ENCODE peak calls at places on chromosomes 3 and 15, in eight cellular contexts. Y is SK-N-SH, P is HCT116, O is esophagus muscularis mucosa, Q is K562, S is GM23338, J is spleen, E is stomach. B is an unnamed sample. For H3K4me1, the result is how much of the 10 kb centered on the place peaks cover.

GRCh38 chr15:60804986-60805949 is 326.3 kb upstream of the ICE2 start:
- DNase-seq in S (peak), Q (no peak), E (no peak), J (no peak), P (no peak), O (peak), Y (no peak), B (no peak)

GRCh38 chr15:100879046-100879445 is 585 bp upstream of the ALDH1A3 start:
- DNase-seq in Y (peak), O (no peak), Q (no peak), P (no peak), S (peak), E (no peak), J (no peak), B (no peak)

GRCh38 chr3:188264231-188265213 is 110.6 kb downstream of the LPP start:
- DNase-seq in P (no peak), Y (no peak), E (no peak), S (no peak), O (no peak), J (no peak), Q (no peak), B (no peak)

GRCh38 chr3:185655426-185656320 is 69.6 kb downstream of the SENP2 start:
- DNase-seq in P (no peak), Y (no peak), O (peak), J (no peak), S (no peak), Q (no peak), E (no peak), B (peak)

GRCh38 chr3:187743195-187744141 is 1.8 kb downstream of the BCL6 start:
- DNase-seq in J (peak), Q (peak), Y (no peak), E (peak), O (peak), P (no peak), S (peak), B (peak)

GRCh38 chr3:49199244-49199899 is 28.0 kb downstream of the KLHDC8B start:
- DNase-seq in J (peak), E (peak), S (peak), O (no peak), P (no peak), Q (no peak), Y (peak), B (peak)

GRCh38 chr15:94206463-94207167 is 24.7 kb upstream of the MCTP2 start:
- DNase-seq in P (no peak), Y (no peak), O (no peak), E (no peak), Q (no peak), J (no peak), S (no peak), B (peak)

GRCh38 chr3:152060701-152061100 is 187.3 kb downstream of the SUCNR1 start:
- DNase-seq in P (no peak), Q (no peak), Y (no peak), J (no peak), S (peak), O (no peak), E (no peak), B (no peak)

GRCh38 chr3:27721717-27722564 is at the start of gene EOMES:
- DNase-seq in O (no peak), E (peak), Q (no peak), J (peak), P (peak), Y (peak), S (peak), B (peak)

GRCh38 chr15:72521682-72522081 is 47.6 kb downstream of the ARIH1 start:
- DNase-seq in S (no peak), Y (no peak), J (no peak), O (no peak), Q (no peak), E (no peak), P (no peak), B (no peak)

GRCh38 chr15:45991863-45992262 is 357.0 kb downstream of the SQOR start:
- DNase-seq in P (no peak), O (no peak), J (no peak), E (no peak), S (no peak), Q (no peak), Y (no peak), B (no peak)

GRCh38 chr3:156483961-156484787 is 70.7 kb downstream of the SSR3 start:
- DNase-seq in Y (no peak), S (no peak), Q (no peak), O (no peak), E (no peak), P (peak), J (no peak), B (no peak)

GRCh38 chr3:165503346-165503745 is 307.2 kb upstream of the SLITRK3 start:
- DNase-seq in J (no peak), P (no peak), Q (no peak), Y (no peak), S (no peak), E (no peak), O (no peak), B (no peak)

GRCh38 chr3:71998995-71999673 is 214.2 kb upstream of the PROK2 start:
- DNase-seq in O (no peak), P (no peak), Y (no peak), E (no peak), J (no peak), S (no peak), Q (no peak), B (no peak)

GRCh38 chr15:38088971-38089370 is 154.5 kb downstream of the TMCO5A start:
- DNase-seq in Y (no peak), P (no peak), Q (no peak), E (no peak), J (no peak), S (no peak), O (no peak), B (no peak)

GRCh38 chr3:117074833-117075232 is 365.3 kb downstream of the TUSC7 start:
- DNase-seq in P (no peak), E (no peak), Q (no peak), Y (no peak), O (no peak), S (no peak), J (no peak), B (no peak)

GRCh38 chr15:60526127-60526616 is 47.2 kb upstream of the ICE2 start:
- DNase-seq in S (no peak), J (no peak), Q (no peak), O (no peak), Y (peak), P (no peak), E (peak), B (no peak)

DNA sequence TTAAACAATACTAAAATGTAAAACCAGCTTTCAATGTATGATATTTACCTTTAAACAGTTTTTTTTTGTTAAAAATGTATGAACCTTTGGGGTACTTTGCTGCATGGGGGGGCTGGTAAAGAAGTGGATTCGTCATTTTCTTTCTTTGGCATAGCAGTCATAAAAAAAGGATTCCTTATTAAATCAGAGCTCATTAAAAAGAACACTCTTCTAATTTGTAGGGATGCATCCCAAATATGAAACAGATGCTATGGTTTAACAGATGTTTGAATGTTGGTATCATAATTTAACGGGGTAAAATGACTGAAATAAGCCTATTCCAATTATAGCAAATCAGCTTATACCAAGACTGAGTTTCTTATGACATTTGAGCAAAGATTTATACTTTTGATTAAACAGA is 234.4 kb downstream of the BBX start:
- DNase-seq in E (no peak), O (no peak), Q (no peak), J (no peak), Y (peak), P (no peak), S (no peak), B (no peak)
- TF ChIP-seq POLR2AphosphoS5 in E (no peak), O (no peak), Q (no peak), J (no peak), Y (no peak), P (no peak), S (no peak), B (no peak)

DNA sequence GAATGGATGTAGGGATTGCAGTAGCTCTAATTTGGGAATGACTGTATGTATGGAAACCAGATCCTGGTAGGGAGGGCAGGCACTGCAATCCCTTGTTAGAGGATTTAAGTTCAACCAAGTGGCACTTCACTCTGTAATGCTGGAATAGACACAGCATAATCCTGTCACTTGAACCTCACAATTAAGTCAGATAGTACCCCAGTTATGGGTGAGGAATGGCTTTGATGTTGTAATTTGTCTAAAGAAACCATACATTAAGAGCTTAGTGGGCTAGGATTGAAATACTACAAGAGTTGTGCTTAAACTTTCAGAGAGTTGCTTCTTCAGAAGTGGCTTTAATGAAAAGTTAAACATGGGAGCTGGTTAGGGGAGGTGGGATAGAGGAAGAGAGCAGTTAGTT is 9.3 kb downstream of the RAB7A start:
- DNase-seq in J (no peak), P (no peak), Y (no peak), E (no peak), Q (no peak), S (no peak), O (no peak), B (no peak)
- H3K4me1 ChIP-seq in J (half or more), P (under half), Y (under half), E (under half), Q (under half), S (under half), O (half or more), B (half or more)

DNA sequence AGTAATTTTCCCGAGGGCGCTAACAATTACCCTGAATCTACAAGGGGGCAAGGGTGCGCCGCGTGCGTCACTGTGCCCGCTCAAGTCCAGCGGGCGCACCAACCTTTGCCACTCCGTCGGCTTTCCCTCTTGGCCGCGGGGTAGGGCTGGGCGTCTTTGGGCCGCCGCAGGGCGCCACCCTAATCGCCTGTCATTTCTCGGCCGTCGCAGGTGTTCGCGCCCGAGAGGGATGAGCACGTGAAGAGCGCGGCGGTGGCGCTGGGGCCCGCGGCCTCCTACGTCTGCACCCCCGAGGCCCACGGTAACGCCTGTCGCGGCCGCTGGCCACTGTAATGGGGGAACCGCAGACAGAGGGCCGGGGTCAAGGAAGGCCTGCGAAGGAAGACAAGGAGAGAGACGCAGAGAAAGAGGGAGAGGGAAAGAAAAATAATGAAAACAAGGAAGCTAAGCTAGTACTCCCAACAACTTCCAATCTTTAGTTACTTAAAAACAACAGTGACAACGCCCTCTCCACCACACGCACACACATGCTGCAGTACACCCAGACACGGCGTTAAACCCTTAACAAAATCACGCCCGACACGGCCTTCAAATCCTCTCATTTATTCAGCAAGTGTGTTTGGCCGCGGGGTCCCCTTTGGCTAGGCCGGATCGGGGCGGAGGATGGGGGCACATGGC is 3.8 kb downstream of the SKOR1 start:
- DNase-seq in E (no peak), J (peak), O (no peak), P (no peak), Q (no peak), Y (no peak), S (peak), B (no peak)
- H3K4me3 ChIP-seq in E (peak), J (no peak), O (peak), P (no peak), Q (no peak), Y (no peak), S (peak), B (no peak)

DNA sequence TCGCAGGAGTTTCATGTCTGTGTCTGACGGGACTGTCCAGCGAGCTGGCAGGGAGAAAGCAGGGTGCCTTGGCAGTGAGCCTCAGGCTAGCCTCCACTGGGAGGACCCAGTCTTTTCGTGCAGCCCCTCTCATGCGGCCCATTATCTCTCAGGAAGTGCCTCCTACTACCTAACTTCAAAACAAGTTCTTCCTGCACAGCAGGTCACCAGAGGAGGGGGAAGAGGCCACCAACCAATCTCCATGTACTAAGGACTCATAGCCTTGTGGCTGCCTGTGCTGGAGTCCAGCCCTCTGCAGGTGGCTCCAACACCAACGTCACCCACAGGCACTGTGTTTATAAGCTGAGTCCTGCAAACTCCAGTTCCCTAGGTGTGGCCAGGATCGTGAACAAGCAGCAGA is 4.8 kb downstream of the VIPR1 start:
- DNase-seq in O (no peak), S (no peak), Y (no peak), P (no peak), Q (no peak), E (peak), J (peak), B (no peak)
- TF ChIP-seq POLR2AphosphoS5 in O (no peak), S (no peak), Y (no peak), P (no peak), Q (no peak), E (no peak), J (no peak), B (peak)

GRCh38 chr3:132843349-132843748 is 121.1 kb upstream of the NPHP3 start:
- DNase-seq in S (no peak), Q (no peak), J (no peak), P (no peak), E (no peak), O (no peak), Y (no peak), B (no peak)

GRCh38 chr3:132843851-132844565 is 121.8 kb upstream of the NPHP3 start:
- DNase-seq in Y (no peak), J (no peak), E (no peak), S (peak), O (no peak), Q (no peak), P (no peak), B (no peak)

GRCh38 chr3:132838477-132838876 is 116.3 kb upstream of the NPHP3 start:
- DNase-seq in O (peak), J (no peak), E (no peak), S (no peak), P (no peak), Y (no peak), Q (no peak), B (no peak)

GRCh38 chr3:132837615-132838014 is 115.4 kb upstream of the NPHP3 start:
- DNase-seq in P (no peak), J (no peak), O (no peak), Y (no peak), Q (no peak), E (no peak), S (peak), B (no peak)

DNA sequence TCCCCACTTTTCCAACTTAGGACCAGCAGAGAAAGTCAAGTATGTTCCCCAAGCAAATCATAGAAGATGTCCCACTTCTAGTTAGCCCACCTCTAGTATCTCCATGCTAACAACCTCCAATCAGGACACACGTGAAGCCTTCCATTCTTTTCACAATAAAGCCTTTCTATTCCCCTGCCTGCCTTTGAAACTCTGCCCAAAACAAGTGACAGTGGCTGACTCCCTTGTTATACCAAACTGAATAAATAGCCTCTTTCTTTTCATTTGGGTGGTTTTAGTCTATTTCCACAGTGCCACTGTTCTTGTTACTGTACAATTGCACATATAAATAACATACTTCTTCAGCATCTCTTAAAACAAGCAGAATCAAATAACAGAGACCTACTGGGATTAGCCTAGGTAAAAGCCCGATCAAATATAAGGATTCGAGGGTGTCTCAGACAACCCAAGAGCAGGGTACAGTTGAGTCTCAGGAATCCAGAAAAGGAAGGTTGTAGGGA is 118.0 kb upstream of the NPHP3 start:
- DNase-seq in P (no peak), Q (no peak), E (no peak), S (no peak), O (no peak), Y (no peak), J (no peak), B (no peak)
- H3K4me1 ChIP-seq in P (under half), Q (under half), E (under half), S (under half), O (under half), Y (under half), J (under half), B (under half)

GRCh38 chr3:51873253-51873766 is 2.1 kb downstream of the IQCF5 start:
- DNase-seq in O (peak), J (no peak), Q (no peak), P (no peak), S (no peak), Y (no peak), E (no peak), B (no peak)

GRCh38 chr3:51875501-51875900 is at the start of gene IQCF5:
- DNase-seq in S (no peak), P (no peak), J (no peak), Y (no peak), E (no peak), O (no peak), Q (no peak), B (no peak)

GRCh38 chr3:51874889-51875288 is 512 bp downstream of the IQCF5 start:
- DNase-seq in O (no peak), S (no peak), P (no peak), E (no peak), J (no peak), Q (peak), Y (no peak), B (no peak)

GRCh38 chr3:51874411-51874810 is 990 bp downstream of the IQCF5 start:
- DNase-seq in E (no peak), Y (no peak), P (no peak), O (peak), J (no peak), S (no peak), Q (no peak), B (no peak)

GRCh38 chr3:51873876-51874275 is 1.5 kb downstream of the IQCF5 start:
- DNase-seq in P (no peak), O (peak), E (no peak), J (no peak), S (no peak), Q (no peak), Y (no peak), B (peak)
- H3K4me3 ChIP-seq in P (no peak), O (no peak), E (no peak), J (no peak), S (no peak), Q (no peak), Y (no peak), B (no peak)

GRCh38 chr15:75177360-75178071 is 24.2 kb upstream of the C15orf39 start:
- DNase-seq in E (no peak), Y (peak), P (no peak), Q (no peak), J (no peak), O (no peak), S (no peak), B (no peak)

GRCh38 chr15:75178171-75178937 is 23.3 kb upstream of the C15orf39 start:
- DNase-seq in P (no peak), E (peak), Y (no peak), O (no peak), S (peak), Q (peak), J (peak), B (peak)

GRCh38 chr15:75174102-75174501 is 27.6 kb upstream of the C15orf39 start:
- DNase-seq in Q (no peak), Y (no peak), P (no peak), S (no peak), J (no peak), O (no peak), E (no peak), B (no peak)

GRCh38 chr15:75174736-75175135 is 26.9 kb upstream of the C15orf39 start:
- DNase-seq in E (no peak), P (no peak), Q (no peak), S (no peak), Y (no peak), J (no peak), O (no peak), B (no peak)

DNA sequence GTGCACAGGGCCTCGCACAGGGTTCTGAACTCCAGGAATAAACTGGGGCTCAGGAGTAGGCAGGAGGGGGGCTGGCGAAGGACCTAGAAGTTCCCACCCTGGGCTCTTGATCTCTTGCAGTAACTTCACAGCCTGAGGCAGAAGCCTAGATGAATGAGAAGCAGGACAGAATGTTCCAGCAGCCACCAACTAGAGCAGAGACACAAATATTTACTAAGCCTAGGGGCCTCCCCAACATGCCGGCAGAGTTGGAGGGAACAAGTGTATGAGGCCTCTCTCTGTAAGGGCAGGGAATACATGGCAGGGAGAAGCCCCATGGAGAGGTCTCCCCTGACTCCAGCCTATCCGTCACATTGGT is 25.3 kb upstream of the C15orf39 start:
- DNase-seq in S (no peak), O (no peak), Y (no peak), Q (no peak), J (no peak), E (peak), P (no peak), B (peak)
- TF ChIP-seq POLR2AphosphoS5 in S (no peak), O (no peak), Y (no peak), Q (no peak), J (no peak), E (no peak), P (no peak), B (no peak)

DNA sequence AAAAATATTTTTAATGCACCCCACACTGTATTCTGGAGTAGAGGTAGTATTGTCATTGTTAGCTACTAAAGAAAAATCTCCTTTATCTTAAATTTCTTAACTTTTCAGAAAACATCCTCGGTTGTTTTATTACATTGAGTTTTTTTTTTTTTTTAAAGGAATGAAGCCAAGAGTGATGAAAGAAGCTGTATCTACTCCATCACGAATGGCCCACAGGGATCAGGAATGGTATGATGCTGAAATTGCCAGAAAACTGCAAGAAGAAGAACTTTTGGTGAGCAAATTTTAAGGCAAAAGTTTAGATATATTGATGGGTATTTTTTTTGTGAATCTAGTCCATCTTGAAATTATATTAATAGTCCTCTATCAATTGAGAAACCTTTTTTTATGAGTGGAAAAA is 49.7 kb upstream of the UTS2B start:
- DNase-seq in O (no peak), J (no peak), Q (no peak), S (no peak), E (no peak), P (no peak), Y (no peak), B (no peak)
- H3K4me1 ChIP-seq in O (half or more), J (under half), Q (under half), S (under half), E (under half), P (under half), Y (under half), B (under half)

B was measured in upper lobe of left lung.